ENCODE peak calls at places on chromosomes 16 and 17, in ten cellular contexts. O is colonic mucosa; Z is prostate gland; V is cardiac muscle cell; B is CD8-positive, alpha-beta memory T cell; G is mesendoderm; X is CD4-positive, alpha-beta T cell; Q is foreskin keratinocyte; J is thyroid gland; D is tibial nerve. S is an unnamed sample.

GRCh38 chr16:1311738-1312458 is 2.5 kb downstream of the UBE2I start:
- DNase-seq in J (no peak), O (no peak), Q (no peak), X (no peak), G (no peak), D (no peak), Z (no peak), V (peak; percentile 30), B (no peak), S (no peak)

GRCh38 chr17:35799942-35800341 is 4.5 kb upstream of the MMP28 start:
- DNase-seq in O (peak; percentile 74), J (peak; percentile 99), G (no peak), V (peak; percentile 80), Q (peak; percentile 37), D (no peak), X (no peak), Z (peak; percentile 94), B (no peak), S (peak; percentile 57)

GRCh38 chr17:39400547-39401411 is 647 bp downstream of the FBXL20 start:
- DNase-seq in B (peak; percentile 1), V (peak; percentile 11), G (peak; percentile 31), Q (peak; percentile 33), X (peak; percentile 3), O (peak; percentile 23), D (peak; percentile 10), Z (no peak), J (peak; percentile 21), S (no peak)

GRCh38 chr17:62718420-62718819 is 89.7 kb downstream of the MARCHF10 start:
- DNase-seq in D (no peak), Z (no peak), G (no peak), J (no peak), B (no peak), Q (peak; percentile 60), V (peak; percentile 67), O (no peak), X (no peak), S (no peak)

GRCh38 chr17:41679740-41680425 is 8.8 kb upstream of the EIF1 start:
- DNase-seq in Q (no peak), D (no peak), J (no peak), V (no peak), Z (no peak), X (no peak), O (no peak), G (no peak), B (no peak), S (no peak)

GRCh38 chr16:87086156-87086555 is 231.0 kb downstream of the C16orf95 start:
- DNase-seq in J (no peak), X (no peak), D (no peak), G (no peak), B (no peak), Q (no peak), O (no peak), V (no peak), Z (no peak), S (no peak)

GRCh38 chr16:24009955-24010354 is 174.2 kb downstream of the PRKCB start:
- DNase-seq in D (no peak), Z (no peak), J (no peak), G (no peak), Q (no peak), B (no peak), V (no peak), X (no peak), O (no peak), S (no peak)

GRCh38 chr16:9077001-9077809 is 14.2 kb upstream of the HAPSTR1 start:
- DNase-seq in X (no peak), J (no peak), V (no peak), O (no peak), B (no peak), G (peak; percentile 86), Q (peak; percentile 96), D (no peak), Z (no peak), S (no peak)

GRCh38 chr17:80456465-80457235 is 19.8 kb downstream of the NPTX1 start:
- DNase-seq in Z (no peak), B (no peak), Q (no peak), O (no peak), G (no peak), V (peak; percentile 46), X (no peak), D (no peak), J (no peak), S (no peak)

GRCh38 chr16:77868478-77868877 is 80.1 kb downstream of the VAT1L start:
- DNase-seq in X (no peak), G (no peak), O (no peak), B (no peak), J (no peak), Q (no peak), D (no peak), Z (no peak), V (no peak), S (no peak)

DNA sequence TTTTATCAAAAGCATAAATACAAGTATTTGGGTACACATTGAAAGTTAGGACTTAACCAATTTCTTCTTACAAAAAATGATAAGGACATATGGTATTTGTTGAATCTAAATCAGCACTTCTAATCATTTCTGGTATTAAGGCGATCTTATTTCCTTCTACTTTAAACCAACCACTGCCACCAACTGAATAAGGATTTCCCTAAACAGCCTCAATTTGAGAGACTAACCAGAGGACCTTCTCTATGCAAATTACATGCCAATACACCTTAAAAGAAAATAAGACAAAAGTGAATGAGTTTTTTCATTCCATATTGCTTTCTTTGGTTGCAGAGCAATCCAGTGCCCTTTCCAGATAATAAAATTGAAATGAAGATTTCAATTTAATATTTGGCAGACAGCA is 45.5 kb downstream of the GNA13 start:
- DNase-seq in D (no peak), B (no peak), X (no peak), G (no peak), O (no peak), V (no peak), Q (no peak), Z (no peak), J (no peak), S (no peak)
- H3K27ac ChIP-seq in D (no peak overlapping the region), B (no peak overlapping the region), X (no peak overlapping the region), G (no peak overlapping the region), O (no peak overlapping the region), V (no peak overlapping the region), Q (no peak overlapping the region), Z (no peak overlapping the region), J (no peak overlapping the region), S (no peak overlapping the region)

GRCh38 chr16:28875134-28876015 is 2.9 kb upstream of the ATP2A1 start:
- DNase-seq in Z (no peak), J (no peak), B (no peak), Q (no peak), O (no peak), X (no peak), G (no peak), D (no peak), V (no peak), S (no peak)

GRCh38 chr16:28876016-28876659 is 2.1 kb upstream of the ATP2A1 start:
- DNase-seq in O (no peak), D (no peak), G (no peak), X (no peak), Q (no peak), V (no peak), J (no peak), B (no peak), Z (no peak), S (no peak)

GRCh38 chr16:28878083-28878926 is at the start of gene ATP2A1:
- DNase-seq in Z (no peak), O (no peak), D (no peak), X (no peak), G (no peak), J (no peak), B (no peak), Q (no peak), V (no peak), S (no peak)

GRCh38 chr16:28877642-28877975 is 679 bp upstream of the ATP2A1 start:
- DNase-seq in Q (no peak), X (no peak), G (no peak), O (no peak), Z (no peak), D (no peak), B (no peak), J (no peak), V (no peak), S (no peak)

GRCh38 chr16:28876973-28877641 is 1.2 kb upstream of the ATP2A1 start:
- DNase-seq in O (no peak), G (no peak), V (no peak), Z (no peak), J (no peak), D (no peak), X (no peak), Q (no peak), B (no peak), S (no peak)
- H3K27ac ChIP-seq in O (no peak overlapping the region), G (no peak overlapping the region), V (peak overlapping the region; percentile 39), Z (no peak overlapping the region), J (no peak overlapping the region), D (no peak overlapping the region), X (no peak overlapping the region), Q (no peak overlapping the region), B (no peak overlapping the region), S (no peak overlapping the region)

GRCh38 chr16:11725457-11725856 is 17.2 kb downstream of the TXNDC11 start:
- DNase-seq in O (no peak), B (no peak), D (no peak), G (no peak), J (peak; percentile 43), Q (no peak), Z (no peak), X (no peak), V (no peak), S (no peak)
- H3K27ac ChIP-seq in O (no peak overlapping the region), B (no peak overlapping the region), D (no peak overlapping the region), G (no peak overlapping the region), J (peak overlapping the region; percentile 89), Q (no peak overlapping the region), Z (no peak overlapping the region), X (no peak overlapping the region), V (no peak overlapping the region), S (no peak overlapping the region)

GRCh38 chr17:17018021-17018441 is 24.2 kb upstream of the MPRIP start:
- DNase-seq in Q (no peak), D (no peak), J (peak; percentile 48), G (no peak), O (no peak), V (no peak), B (no peak), Z (no peak), X (no peak), S (no peak)
- H3K27ac ChIP-seq in Q (no peak overlapping the region), D (no peak overlapping the region), J (peak overlapping the region; percentile 84), G (no peak overlapping the region), O (no peak overlapping the region), V (no peak overlapping the region), B (no peak overlapping the region), Z (peak overlapping the region; percentile 69), X (no peak overlapping the region), S (no peak overlapping the region)

DNA sequence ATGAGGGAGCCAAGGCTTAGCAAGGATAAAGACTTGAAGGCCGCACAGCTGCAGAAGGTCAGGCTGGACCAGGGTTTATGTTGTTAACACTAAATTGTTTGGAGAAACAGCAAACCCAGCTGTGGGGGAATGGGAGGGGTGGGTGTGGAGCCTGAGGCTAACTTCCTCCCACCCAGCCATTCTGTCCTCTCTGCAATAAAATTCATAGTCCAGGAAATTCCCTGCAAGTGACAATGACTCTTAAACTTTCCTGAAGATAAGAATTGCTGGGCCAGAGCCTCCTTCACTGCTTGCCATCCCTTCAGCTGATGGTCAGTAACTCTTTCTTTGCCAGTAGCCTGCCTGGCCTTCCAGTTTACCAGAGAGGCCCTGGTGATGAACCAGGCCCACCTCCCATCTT is 19.4 kb upstream of the ATP5MC1 start:
- DNase-seq in O (peak; percentile 83), Z (no peak), B (no peak), X (no peak), V (no peak), D (no peak), Q (no peak), J (no peak), G (peak; percentile 65), S (no peak)
- H3K27ac ChIP-seq in O (peak overlapping the region; percentile 88), Z (no peak overlapping the region), B (no peak overlapping the region), X (no peak overlapping the region), V (no peak overlapping the region), D (no peak overlapping the region), Q (no peak overlapping the region), J (peak overlapping the region; percentile 27), G (peak overlapping the region; percentile 63), S (no peak overlapping the region)